ENCODE peak calls at places on chromosome 14, in four cellular contexts. E, C, R and W are unnamed samples.

GRCh38 chr14:77579065-77579464 is 37.4 kb downstream of the SPTLC2 start:
- DNase-seq in E (no peak), C (no peak), R (peak), W (no peak)

GRCh38 chr14:56414231-56414630 is 165.4 kb upstream of the TMEM260 start:
- DNase-seq in E (no peak), C (no peak), R (no peak), W (no peak)

GRCh38 chr14:73727181-73727580 is 13.0 kb upstream of the PNMA1 start:
- DNase-seq in E (no peak), C (no peak), R (no peak), W (no peak)

GRCh38 chr14:32697114-32697513 is 241.6 kb upstream of the NPAS3 start:
- DNase-seq in E (no peak), C (no peak), R (no peak), W (no peak)

GRCh38 chr14:103361868-103362267 is 23.3 kb upstream of the MARK3 start:
- DNase-seq in E (no peak), C (no peak), R (peak), W (no peak)

GRCh38 chr14:92105845-92106094 is 612 bp downstream of the ATXN3 start:
- DNase-seq in E (no peak), C (no peak), R (no peak), W (no peak)

GRCh38 chr14:75258079-75258802 is 20.4 kb upstream of the FOS start:
- DNase-seq in E (no peak), C (no peak), R (no peak), W (no peak)

GRCh38 chr14:88542857-88543795 is 11.7 kb downstream of the PTPN21 start:
- DNase-seq in E (no peak), C (no peak), R (no peak), W (no peak)

GRCh38 chr14:59850458-59850857 is 20.1 kb downstream of the RTN1 start:
- DNase-seq in E (no peak), C (no peak), R (no peak), W (no peak)

GRCh38 chr14:81801921-81802320 is 268.3 kb upstream of the SEL1L start:
- DNase-seq in E (no peak), C (no peak), R (no peak), W (no peak)

GRCh38 chr14:37061697-37062096 is 110.7 kb downstream of the SLC25A21 start:
- DNase-seq in E (no peak), C (no peak), R (no peak), W (no peak)

GRCh38 chr14:24982472-24983155 is 67.3 kb downstream of the STXBP6 start:
- DNase-seq in E (no peak), C (no peak), R (no peak), W (peak)

GRCh38 chr14:21924479-21924878 is 250.9 kb upstream of the OR4E1 start:
- DNase-seq in E (peak), C (no peak), R (no peak), W (peak)

GRCh38 chr14:101230851-101231550 is 327.5 kb upstream of the RTL1 start:
- DNase-seq in E (no peak), C (no peak), R (no peak), W (no peak)

GRCh38 chr14:99334277-99334676 is 62.3 kb upstream of the BCL11B start:
- DNase-seq in E (no peak), C (no peak), R (no peak), W (no peak)

GRCh38 chr14:93065272-93065730 is 50.4 kb downstream of the ITPK1 start:
- DNase-seq in E (no peak), C (no peak), R (no peak), W (no peak)

GRCh38 chr14:65472189-65472588 is 59.7 kb downstream of the FUT8 start:
- DNase-seq in E (no peak), C (no peak), R (no peak), W (peak)

GRCh38 chr14:105168496-105168978 is at the start of gene JAG2:
- DNase-seq in E (peak), C (peak), R (no peak), W (peak)

GRCh38 chr14:59189281-59189821 is 884 bp downstream of the DAAM1 start:
- DNase-seq in E (peak), C (no peak), R (no peak), W (peak)